ENCODE peak calls at places on chromosomes 11 and 22, in ten cellular contexts. M is tibial artery; H is endodermal cell; Z is CD8-positive, alpha-beta memory T cell; X is transverse colon; C is brain microvascular endothelial cell; Y is AG04450; I is mesenchymal stem cell; D is aorta; N is HepG2. T is an unnamed sample.

GRCh38 chr11:9755561-9755960 is 91.7 kb downstream of the SWAP70 start:
- DNase-seq in M (no peak), H (no peak), Z (no peak), X (no peak), C (peak; percentile 90), Y (no peak), I (peak; percentile 89), D (no peak), N (no peak), T (no peak)

GRCh38 chr11:31625868-31626267 is 116.3 kb downstream of the ELP4 start:
- DNase-seq in M (no peak), H (no peak), Z (no peak), X (no peak), C (no peak), Y (no peak), I (no peak), D (no peak), N (no peak), T (no peak)

GRCh38 chr11:28257761-28258160 is 149.6 kb downstream of the METTL15 start:
- DNase-seq in M (no peak), H (no peak), Z (no peak), X (no peak), C (peak; percentile 28), Y (no peak), I (no peak), D (no peak), N (no peak), T (no peak)

GRCh38 chr22:44394246-44395115 is 81.7 kb upstream of the SHISAL1 start:
- DNase-seq in M (peak; percentile 15), H (peak; percentile 31), Z (no peak), X (no peak), C (no peak), Y (no peak), I (no peak), D (peak; percentile 19), N (no peak), T (peak; percentile 17)

GRCh38 chr11:12007769-12008737 is at the start of gene DKK3:
- DNase-seq in M (no peak), H (peak; percentile 78), Z (no peak), X (no peak), C (no peak), Y (no peak), I (peak; percentile 61), D (peak; percentile 79), N (no peak), T (peak; percentile 61)

GRCh38 chr11:131511794-131512193 is 141.4 kb downstream of the NTM start:
- DNase-seq in M (no peak), H (peak; percentile 91), Z (no peak), X (peak; percentile 42), C (peak; percentile 3), Y (no peak), I (no peak), D (no peak), N (peak; percentile 27), T (no peak)

GRCh38 chr22:19758896-19759458 is 1.6 kb upstream of the TBX1 start:
- DNase-seq in M (no peak), H (peak; percentile 62), Z (no peak), X (no peak), C (no peak), Y (no peak), I (no peak), D (no peak), N (no peak), T (no peak)

GRCh38 chr11:128551641-128552335 is 35.6 kb downstream of the ETS1 start:
- DNase-seq in M (no peak), H (no peak), Z (peak; percentile 57), X (no peak), C (no peak), Y (no peak), I (no peak), D (no peak), N (no peak), T (no peak)

GRCh38 chr11:65786786-65787636 is at the start of gene OVOL1:
- DNase-seq in M (no peak), H (peak; percentile 92), Z (peak; percentile 28), X (peak; percentile 91), C (no peak), Y (no peak), I (no peak), D (no peak), N (no peak), T (no peak)

GRCh38 chr11:130159657-130160459 is at the start of gene ST14:
- DNase-seq in M (no peak), H (peak; percentile 83), Z (no peak), X (peak; percentile 89), C (no peak), Y (no peak), I (no peak), D (no peak), N (no peak), T (peak; percentile 22)

GRCh38 chr11:86067230-86068137 is 1.4 kb downstream of the PICALM start:
- DNase-seq in M (no peak), H (no peak), Z (no peak), X (no peak), C (no peak), Y (no peak), I (peak; percentile 36), D (no peak), N (peak; percentile 83), T (no peak)

GRCh38 chr11:61056566-61056965 is 45.7 kb upstream of the CD5 start:
- DNase-seq in M (no peak), H (peak; percentile 59), Z (no peak), X (no peak), C (no peak), Y (no peak), I (no peak), D (no peak), N (no peak), T (no peak)

GRCh38 chr11:47143322-47143721 is 33.4 kb downstream of the ARFGAP2 start:
- DNase-seq in M (peak; percentile 29), H (no peak), Z (no peak), X (no peak), C (peak; percentile 57), Y (peak; percentile 84), I (peak; percentile 91), D (no peak), N (no peak), T (peak; percentile 69)

GRCh38 chr11:124608146-124608545 is 3.1 kb upstream of the PANX3 start:
- DNase-seq in M (no peak), H (no peak), Z (no peak), X (no peak), C (no peak), Y (no peak), I (no peak), D (no peak), N (no peak), T (no peak)

GRCh38 chr11:13098067-13098466 is 89.0 kb downstream of the RASSF10 start:
- DNase-seq in M (no peak), H (no peak), Z (no peak), X (no peak), C (no peak), Y (no peak), I (no peak), D (no peak), N (peak; percentile 42), T (no peak)

GRCh38 chr11:58958500-58958899 is 19.2 kb downstream of the GLYATL1 start:
- DNase-seq in M (peak; percentile 34), H (peak; percentile 75), Z (no peak), X (peak; percentile 67), C (no peak), Y (no peak), I (no peak), D (no peak), N (peak; percentile 23), T (peak; percentile 29)

GRCh38 chr11:43035011-43035564 is 276.7 kb upstream of the API5 start:
- DNase-seq in M (no peak), H (no peak), Z (no peak), X (no peak), C (no peak), Y (no peak), I (no peak), D (no peak), N (no peak), T (no peak)

GRCh38 chr11:46120711-46121327 is 435 bp downstream of the PHF21A start:
- DNase-seq in M (peak; percentile 35), H (peak; percentile 89), Z (peak; percentile 31), X (peak; percentile 41), C (peak; percentile 49), Y (peak; percentile 53), I (peak; percentile 91), D (no peak), N (peak; percentile 41), T (peak; percentile 68)

GRCh38 chr11:102831709-102832492 is 11.5 kb downstream of the MMP3 start:
- DNase-seq in M (no peak), H (no peak), Z (no peak), X (no peak), C (no peak), Y (no peak), I (no peak), D (peak; percentile 50), N (peak; percentile 5), T (no peak)
- H3K27ac ChIP-seq in M (no peak overlapping the region), H (no peak overlapping the region), Z (no peak overlapping the region), X (no peak overlapping the region), C (no peak overlapping the region), Y (no peak overlapping the region), I (no peak overlapping the region), D (no peak overlapping the region), N (no peak overlapping the region), T (no peak overlapping the region)

DNA sequence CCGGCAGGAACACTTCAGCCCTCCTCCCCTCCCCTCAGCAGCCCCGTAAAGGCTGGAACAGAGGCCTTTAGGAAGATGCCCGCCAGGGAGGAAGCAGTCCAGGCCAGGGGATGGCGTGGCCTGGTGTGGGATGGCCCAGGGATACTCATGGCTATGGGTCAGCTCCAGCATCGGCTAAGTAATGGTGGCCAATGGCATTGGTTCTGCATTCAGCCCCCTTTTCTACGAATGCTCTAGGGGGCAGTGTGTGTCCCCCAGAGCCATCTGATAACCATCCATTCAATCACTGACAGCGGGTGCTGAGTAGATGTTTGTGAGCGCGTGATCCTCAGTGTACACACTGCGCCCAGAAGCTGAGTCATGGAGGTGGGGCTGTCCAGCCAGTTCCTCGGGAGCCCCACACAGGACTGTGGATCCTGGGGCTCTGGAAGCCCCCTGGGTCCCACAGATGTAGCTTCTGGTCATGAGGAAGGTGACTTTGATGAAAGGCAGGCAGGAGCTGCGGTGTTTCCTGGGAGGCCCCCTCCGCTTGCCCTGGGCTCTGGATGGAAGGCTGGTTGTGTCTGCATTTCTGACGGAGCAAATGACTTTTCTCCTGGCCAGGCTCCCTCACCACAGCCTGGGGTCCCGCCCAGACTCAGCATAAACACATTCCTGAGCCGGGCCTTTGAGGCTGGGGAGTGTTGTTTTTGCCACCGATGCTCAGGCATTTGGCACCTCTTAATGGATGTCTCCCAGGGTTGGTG is 46.5 kb downstream of the FBLN1 start:
- DNase-seq in M (peak; percentile 91), H (peak; percentile 85), Z (no peak), X (peak; percentile 54), C (peak; percentile 67), Y (peak; percentile 91), I (peak; percentile 96), D (peak; percentile 88), N (no peak), T (no peak)
- H3K27ac ChIP-seq in M (peak overlapping the region; percentile 87), H (no peak overlapping the region), Z (no peak overlapping the region), X (peak overlapping the region; percentile 73), C (peak overlapping the region; percentile 32), Y (peak overlapping the region; percentile 97), I (peak overlapping the region; percentile 72), D (peak overlapping the region; percentile 46), N (no peak overlapping the region), T (no peak overlapping the region)

GRCh38 chr11:3016861-3017260 is 24.7 kb upstream of the NAP1L4 start:
- DNase-seq in M (no peak), H (no peak), Z (no peak), X (no peak), C (no peak), Y (no peak), I (no peak), D (no peak), N (no peak), T (no peak)
- H3K27ac ChIP-seq in M (no peak overlapping the region), H (no peak overlapping the region), Z (no peak overlapping the region), X (no peak overlapping the region), C (no peak overlapping the region), Y (no peak overlapping the region), I (no peak overlapping the region), D (no peak overlapping the region), N (no peak overlapping the region), T (no peak overlapping the region)

GRCh38 chr22:45731041-45731797 is 59.6 kb downstream of the ATXN10 start:
- DNase-seq in M (no peak), H (no peak), Z (no peak), X (peak; percentile 16), C (peak; percentile 44), Y (no peak), I (peak; percentile 45), D (no peak), N (no peak), T (no peak)
- H3K27ac ChIP-seq in M (no peak overlapping the region), H (no peak overlapping the region), Z (no peak overlapping the region), X (peak overlapping the region; percentile 49), C (peak overlapping the region; percentile 15), Y (peak overlapping the region; percentile 22), I (peak overlapping the region; percentile 80), D (no peak overlapping the region), N (no peak overlapping the region), T (no peak overlapping the region)

T was measured in heart left ventricle.